ENCODE peak calls at places on chromosomes 7 and 10, in six cellular contexts. N, O, F, G, U and X are unnamed samples. For H3K4me1, the result is how much of the 10 kb centered on the place peaks cover.

GRCh38 chr10:43049081-43049551 is 27.8 kb upstream of the RET start:
- DNase-seq in N (no peak), O (no peak), F (no peak), G (no peak), U (no peak), X (peak)

GRCh38 chr10:118966131-118967125 is 63.1 kb upstream of the NANOS1 start:
- DNase-seq in N (no peak), O (no peak), F (peak), G (no peak), U (no peak), X (no peak)

GRCh38 chr7:50739744-50740455 is 42.8 kb downstream of the GRB10 start:
- DNase-seq in N (no peak), O (no peak), F (no peak), G (no peak), U (no peak), X (no peak)

GRCh38 chr10:132264966-132265877 is 42.5 kb downstream of the STK32C start:
- DNase-seq in N (no peak), O (peak), F (no peak), G (no peak), U (peak), X (no peak)

GRCh38 chr7:47188653-47189315 is 393.1 kb downstream of the TNS3 start:
- DNase-seq in N (peak), O (no peak), F (no peak), G (no peak), U (no peak), X (no peak)

GRCh38 chr10:46520941-46521340 is 35.5 kb downstream of the GPRIN2 start:
- DNase-seq in N (no peak), O (peak), F (no peak), G (no peak), U (peak), X (peak)

GRCh38 chr7:105759670-105760548 is 116.5 kb downstream of the ATXN7L1 start:
- DNase-seq in N (peak), O (peak), F (peak), G (peak), U (peak), X (no peak)

GRCh38 chr10:46299531-46300366 is 13.0 kb downstream of the ANTXRL start:
- DNase-seq in N (no peak), O (no peak), F (no peak), G (no peak), U (no peak), X (no peak)

GRCh38 chr7:80215734-80216133 is 81.1 kb downstream of the GNAI1 start:
- DNase-seq in N (no peak), O (no peak), F (no peak), G (no peak), U (no peak), X (no peak)

GRCh38 chr10:34305189-34305588 is 509.9 kb downstream of the PARD3 start:
- DNase-seq in N (peak), O (no peak), F (no peak), G (no peak), U (no peak), X (peak)

GRCh38 chr7:133778472-133778871 is 348.7 kb upstream of the LRGUK start:
- DNase-seq in N (no peak), O (no peak), F (no peak), G (no peak), U (no peak), X (no peak)

GRCh38 chr10:595473-595872 is 94.0 kb downstream of the DIP2C start:
- DNase-seq in N (no peak), O (no peak), F (no peak), G (no peak), U (no peak), X (no peak)

GRCh38 chr7:25812086-25812855 is 339.7 kb upstream of the NFE2L3 start:
- DNase-seq in N (no peak), O (no peak), F (no peak), G (no peak), U (no peak), X (no peak)

GRCh38 chr7:55523366-55523765 is 48.9 kb downstream of the VOPP1 start:
- DNase-seq in N (no peak), O (no peak), F (no peak), G (no peak), U (no peak), X (no peak)

GRCh38 chr10:33087142-33087541 is 129.1 kb upstream of the ITGB1 start:
- DNase-seq in N (no peak), O (no peak), F (no peak), G (no peak), U (no peak), X (no peak)

GRCh38 chr7:137879357-137880158 is 32.8 kb upstream of the DGKI start:
- DNase-seq in N (no peak), O (peak), F (no peak), G (no peak), U (no peak), X (no peak)

GRCh38 chr10:51203359-51203758 is 129.1 kb downstream of the PRKG1 start:
- DNase-seq in N (no peak), O (no peak), F (no peak), G (no peak), U (no peak), X (no peak)

GRCh38 chr10:92970301-92971070 is 90.1 kb upstream of the CYP26C1 start:
- DNase-seq in N (no peak), O (peak), F (no peak), G (no peak), U (no peak), X (no peak)

GRCh38 chr10:1939016-1939415 is 201.7 kb upstream of the ADARB2 start:
- DNase-seq in N (no peak), O (no peak), F (no peak), G (no peak), U (no peak), X (no peak)

GRCh38 chr7:33921216-33921938 is 16.0 kb downstream of the BMPER start:
- DNase-seq in N (no peak), O (peak), F (peak), G (no peak), U (peak), X (no peak)

GRCh38 chr7:150317748-150318444 is 5.3 kb upstream of the LRRC61 start:
- DNase-seq in N (peak), O (peak), F (no peak), G (no peak), U (no peak), X (no peak)

GRCh38 chr7:121832347-121832746 is 40.6 kb upstream of the PTPRZ1 start:
- DNase-seq in N (no peak), O (no peak), F (no peak), G (no peak), U (peak), X (no peak)

GRCh38 chr10:106682175-106682574 is 482.3 kb downstream of the SORCS1 start:
- DNase-seq in N (no peak), O (peak), F (no peak), G (no peak), U (no peak), X (no peak)

GRCh38 chr7:73621168-73622063 is 2.9 kb downstream of the MLXIPL start:
- DNase-seq in N (no peak), O (no peak), F (no peak), G (no peak), U (no peak), X (no peak)

GRCh38 chr10:88428442-88428841 is 154.7 kb downstream of the RNLS start:
- DNase-seq in N (no peak), O (no peak), F (no peak), G (no peak), U (no peak), X (no peak)

GRCh38 chr7:30700941-30701340 is 18.7 kb upstream of the CRHR2 start:
- DNase-seq in N (no peak), O (no peak), F (no peak), G (no peak), U (no peak), X (no peak)

GRCh38 chr7:78095549-78095948 is 297.0 kb downstream of the PHTF2 start:
- DNase-seq in N (no peak), O (peak), F (no peak), G (no peak), U (no peak), X (no peak)

GRCh38 chr10:100747061-100747825 is 1.9 kb downstream of the PAX2 start:
- DNase-seq in N (no peak), O (no peak), F (no peak), G (no peak), U (no peak), X (no peak)

GRCh38 chr7:80136276-80137045 is 1.8 kb downstream of the GNAI1 start:
- DNase-seq in N (no peak), O (peak), F (no peak), G (no peak), U (no peak), X (no peak)

GRCh38 chr10:22613011-22613410 is 101.4 kb downstream of the PIP4K2A start:
- DNase-seq in N (no peak), O (no peak), F (no peak), G (no peak), U (no peak), X (no peak)

GRCh38 chr7:82210422-82211184 is 233.0 kb downstream of the CACNA2D1 start:
- DNase-seq in N (no peak), O (peak), F (no peak), G (no peak), U (no peak), X (no peak)

GRCh38 chr7:29957921-29958320 is 31.7 kb downstream of the SCRN1 start:
- DNase-seq in N (no peak), O (no peak), F (no peak), G (no peak), U (no peak), X (no peak)

GRCh38 chr10:72642318-72642717 is 16.4 kb upstream of the MICU1 start:
- DNase-seq in N (no peak), O (no peak), F (no peak), G (no peak), U (no peak), X (no peak)

GRCh38 chr10:72638586-72639440 is 12.9 kb upstream of the MICU1 start:
- DNase-seq in N (no peak), O (no peak), F (no peak), G (no peak), U (no peak), X (no peak)

GRCh38 chr10:72639441-72639873 is 13.6 kb upstream of the MICU1 start:
- DNase-seq in N (no peak), O (no peak), F (no peak), G (no peak), U (no peak), X (no peak)

DNA sequence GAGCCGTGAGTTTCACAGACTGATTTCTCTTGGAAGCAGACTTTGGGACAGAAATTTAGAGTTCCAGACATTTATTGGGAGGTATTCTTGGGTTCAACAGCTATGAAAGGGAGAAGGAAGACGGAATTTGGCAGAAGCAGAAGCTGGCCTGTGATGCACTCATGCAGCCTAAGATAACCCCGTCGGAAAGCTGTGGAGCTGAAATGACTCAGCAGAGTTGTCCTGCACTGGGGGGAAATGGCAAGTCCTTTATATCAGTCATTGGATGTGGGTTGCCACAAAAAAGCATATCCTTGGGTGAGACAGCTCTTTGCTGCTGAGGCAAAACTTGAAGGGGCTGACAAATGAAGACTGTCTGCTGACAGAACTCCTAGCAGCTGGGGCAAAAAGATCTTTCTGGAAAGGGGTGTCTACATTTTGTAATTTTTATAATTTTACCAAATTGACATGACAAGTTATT is 11.5 kb upstream of the MICU1 start:
- DNase-seq in N (peak), O (peak), F (peak), G (no peak), U (peak), X (no peak)
- TF ChIP-seq POLR2A in N (no peak), O (no peak), F (no peak), G (no peak), U (no peak), X (no peak)

GRCh38 chr7:100220833-100221718 is 1.3 kb downstream of the PVRIG start:
- DNase-seq in N (no peak), O (no peak), F (no peak), G (no peak), U (peak), X (no peak)

GRCh38 chr7:100219271-100219737 is 445 bp upstream of the PVRIG start:
- DNase-seq in N (no peak), O (no peak), F (no peak), G (no peak), U (no peak), X (no peak)

GRCh38 chr7:100222445-100223132 is 2.8 kb downstream of the PVRIG start:
- DNase-seq in N (no peak), O (no peak), F (no peak), G (no peak), U (no peak), X (no peak)

GRCh38 chr7:100221767-100222444 is 2.2 kb downstream of the PVRIG start:
- DNase-seq in N (no peak), O (no peak), F (no peak), G (no peak), U (no peak), X (no peak)
- H3K4me1 ChIP-seq in N (under half), O (under half), F (under half), G (under half), U (under half), X (under half)

DNA sequence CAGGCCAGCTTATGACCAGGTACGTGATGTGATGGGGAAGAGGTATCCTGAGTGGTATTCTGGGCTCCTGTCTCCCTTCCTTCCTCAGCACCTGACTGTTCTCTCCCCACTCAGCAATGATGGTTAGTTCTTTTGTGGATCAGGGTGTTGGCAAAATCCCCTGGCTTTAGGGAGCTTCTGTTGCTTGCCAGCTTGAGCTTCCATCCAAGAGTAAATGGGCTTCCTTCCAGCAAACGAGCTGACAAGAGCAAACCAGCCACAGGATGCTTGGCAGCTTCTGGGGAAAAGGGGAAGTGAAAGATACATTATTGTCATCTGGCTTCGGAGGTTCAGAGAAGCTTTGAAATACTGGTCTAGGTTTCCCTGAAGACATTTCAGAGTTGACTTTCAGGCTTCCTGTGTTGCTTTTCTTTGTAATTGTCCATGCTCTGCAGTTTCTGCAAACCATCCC is 5.2 kb downstream of the DUSP5 start:
- DNase-seq in N (no peak), O (peak), F (peak), G (peak), U (peak), X (peak)
- TF ChIP-seq POLR2A in N (no peak), O (no peak), F (no peak), G (no peak), U (no peak), X (no peak)

DNA sequence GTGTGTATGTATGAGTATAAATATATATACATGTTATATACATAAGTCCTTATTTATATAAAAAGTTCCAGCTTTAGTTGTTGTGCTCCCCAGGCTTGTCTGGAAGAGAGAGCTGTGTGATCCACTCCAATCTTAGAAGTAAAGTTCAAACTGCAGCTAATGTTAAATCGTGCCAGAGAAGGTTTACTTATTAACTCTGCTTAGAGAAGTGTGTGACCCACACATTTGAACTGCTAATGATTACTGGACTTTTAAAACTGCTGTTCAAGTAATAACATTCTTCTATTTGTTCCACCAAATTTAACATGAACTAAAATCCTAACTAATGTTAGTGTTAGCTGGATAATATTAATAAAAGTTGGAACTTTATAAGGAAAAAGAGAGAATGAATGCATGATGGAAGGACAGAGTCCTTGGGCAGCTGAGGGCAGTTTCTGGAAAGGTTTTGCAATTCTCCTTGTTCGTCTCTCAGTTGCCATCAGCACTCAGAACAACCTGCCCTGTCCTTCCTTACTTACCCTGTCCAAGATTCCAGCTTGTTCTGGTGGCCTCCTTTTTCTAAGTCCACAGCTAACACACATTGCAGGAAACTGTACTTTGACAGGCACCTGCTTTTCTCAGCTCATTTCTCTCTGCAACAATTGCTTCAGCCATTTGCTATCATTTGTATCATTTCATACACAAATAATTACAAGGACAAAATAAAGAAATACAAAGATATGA is 162.6 kb downstream of the FAM107B start:
- DNase-seq in N (no peak), O (no peak), F (no peak), G (no peak), U (peak), X (no peak)
- H3K4me1 ChIP-seq in N (under half), O (under half), F (under half), G (under half), U (under half), X (under half)

GRCh38 chr10:75400769-75401568 is 595 bp downstream of the ZNF503 start:
- DNase-seq in N (no peak), O (peak), F (peak), G (peak), U (peak), X (peak)

GRCh38 chr10:75404023-75404334 is 2.4 kb upstream of the ZNF503 start:
- DNase-seq in N (no peak), O (no peak), F (no peak), G (no peak), U (no peak), X (no peak)

GRCh38 chr10:75403144-75404022 is 1.8 kb upstream of the ZNF503 start:
- DNase-seq in N (no peak), O (no peak), F (peak), G (peak), U (peak), X (peak)

GRCh38 chr10:75401569-75402485 is at the start of gene ZNF503:
- DNase-seq in N (peak), O (peak), F (peak), G (peak), U (peak), X (peak)

GRCh38 chr10:75402486-75403143 is 1.1 kb upstream of the ZNF503 start:
- DNase-seq in N (no peak), O (no peak), F (peak), G (peak), U (peak), X (no peak)
- TF ChIP-seq POLR2A in N (no peak), O (no peak), F (no peak), G (peak), U (no peak), X (no peak)